ENCODE peak calls at places on chromosomes 7 and 10, in five cellular contexts. D, Y, O, A and Z are unnamed samples.

GRCh38 chr10:87862644-87863101 is 660 bp downstream of the KLLN start:
- DNase-seq in D (no peak), O (no peak), A (peak; percentile 53), Y (peak; percentile 67), Z (no peak)

GRCh38 chr7:28755255-28755654 is 202.9 kb downstream of the TRIL start:
- DNase-seq in A (no peak), D (no peak), O (no peak), Y (no peak), Z (peak; percentile 92)

GRCh38 chr10:103193820-103194529 is 903 bp upstream of the NT5C2 start:
- DNase-seq in O (no peak), A (no peak), Y (peak; percentile 43), D (no peak), Z (no peak)

GRCh38 chr7:32941996-32942782 is 15.1 kb upstream of the FKBP9 start:
- DNase-seq in A (peak; percentile 29), D (no peak), O (peak; percentile 30), Y (peak; percentile 80), Z (peak; percentile 53)

GRCh38 chr7:101094791-101095375 is 9.6 kb downstream of the TRIM56 start:
- DNase-seq in O (no peak), Y (peak; percentile 38), D (peak; percentile 29), A (no peak), Z (peak; percentile 80)

GRCh38 chr7:28509256-28510021 is 97.1 kb downstream of the CREB5 start:
- DNase-seq in A (no peak), O (no peak), D (no peak), Y (peak; percentile 69), Z (no peak)

GRCh38 chr10:62166331-62167154 is 102.1 kb downstream of the RTKN2 start:
- DNase-seq in D (peak; percentile 43), A (no peak), Y (peak; percentile 27), O (no peak), Z (no peak)

GRCh38 chr10:11643039-11643438 is 31.6 kb upstream of the USP6NL start:
- DNase-seq in O (no peak), A (no peak), D (no peak), Y (no peak), Z (no peak)

GRCh38 chr7:105132335-105132734 is 118.3 kb downstream of the KMT2E start:
- DNase-seq in D (no peak), Y (no peak), O (no peak), A (no peak), Z (no peak)